ENCODE peak calls at places on chromosomes 6 and 20, in eight cellular contexts. One of them, this sample, is unnamed.

GRCh38 chr6:137874204-137875001 is 7.3 kb downstream of the TNFAIP3 start:
- DNase-seq in IMR-90: no peak
- DNase-seq in heart left ventricle: no peak
- DNase-seq in PC-9: peak; percentile 50
- DNase-seq in thyroid gland: no peak
- DNase-seq in GM06990: no peak
- DNase-seq in lower lobe of right lung: no peak
- DNase-seq in GM12865: peak; percentile 61
- DNase-seq in this sample: no peak

GRCh38 chr6:144989319-144990099 is 704.4 kb downstream of the UTRN start:
- DNase-seq in heart left ventricle: no peak
- DNase-seq in IMR-90: no peak
- DNase-seq in GM12865: no peak
- DNase-seq in thyroid gland: no peak
- DNase-seq in PC-9: no peak
- DNase-seq in GM06990: no peak
- DNase-seq in lower lobe of right lung: no peak
- DNase-seq in this sample: no peak

GRCh38 chr6:168601101-168601500 is 160.1 kb downstream of the SMOC2 start:
- DNase-seq in PC-9: no peak
- DNase-seq in GM06990: no peak
- DNase-seq in heart left ventricle: no peak
- DNase-seq in thyroid gland: no peak
- DNase-seq in GM12865: no peak
- DNase-seq in IMR-90: no peak
- DNase-seq in lower lobe of right lung: no peak
- DNase-seq in this sample: no peak

GRCh38 chr20:52783769-52784168 is 188.4 kb upstream of the TSHZ2 start:
- DNase-seq in lower lobe of right lung: no peak
- DNase-seq in GM06990: no peak
- DNase-seq in IMR-90: no peak
- DNase-seq in heart left ventricle: no peak
- DNase-seq in PC-9: no peak
- DNase-seq in GM12865: peak; percentile 16
- DNase-seq in thyroid gland: peak; percentile 3
- DNase-seq in this sample: no peak

GRCh38 chr20:33139467-33139866 is 28.5 kb upstream of the BPIFA2 start:
- DNase-seq in PC-9: no peak
- DNase-seq in IMR-90: no peak
- DNase-seq in GM12865: no peak
- DNase-seq in thyroid gland: no peak
- DNase-seq in lower lobe of right lung: no peak
- DNase-seq in heart left ventricle: no peak
- DNase-seq in GM06990: no peak
- DNase-seq in this sample: no peak

GRCh38 chr6:73491371-73491770 is 29.5 kb downstream of the EEF1A1 start:
- DNase-seq in GM06990: no peak
- DNase-seq in GM12865: no peak
- DNase-seq in IMR-90: peak; percentile 50
- DNase-seq in thyroid gland: no peak
- DNase-seq in heart left ventricle: no peak
- DNase-seq in PC-9: no peak
- DNase-seq in lower lobe of right lung: no peak
- DNase-seq in this sample: no peak

GRCh38 chr6:56916849-56917551 is 37.9 kb upstream of the BEND6 start:
- DNase-seq in PC-9: no peak
- DNase-seq in GM12865: peak; percentile 22
- DNase-seq in heart left ventricle: no peak
- DNase-seq in thyroid gland: no peak
- DNase-seq in IMR-90: no peak
- DNase-seq in GM06990: no peak
- DNase-seq in lower lobe of right lung: no peak
- DNase-seq in this sample: no peak

GRCh38 chr20:20318318-20319161 is 49.4 kb upstream of the INSM1 start:
- DNase-seq in GM12865: no peak
- DNase-seq in thyroid gland: no peak
- DNase-seq in lower lobe of right lung: no peak
- DNase-seq in heart left ventricle: no peak
- DNase-seq in IMR-90: no peak
- DNase-seq in PC-9: no peak
- DNase-seq in GM06990: no peak
- DNase-seq in this sample: no peak

GRCh38 chr6:108947114-108947854 is 99.1 kb downstream of the ARMC2 start:
- DNase-seq in IMR-90: peak; percentile 82
- DNase-seq in thyroid gland: peak; percentile 61
- DNase-seq in GM12865: no peak
- DNase-seq in GM06990: no peak
- DNase-seq in PC-9: peak; percentile 99
- DNase-seq in heart left ventricle: no peak
- DNase-seq in lower lobe of right lung: no peak
- DNase-seq in this sample: peak; percentile 51

GRCh38 chr6:157428418-157429202 is 47.6 kb downstream of the ZDHHC14 start:
- DNase-seq in GM06990: no peak
- DNase-seq in PC-9: peak; percentile 87
- DNase-seq in IMR-90: peak; percentile 7
- DNase-seq in heart left ventricle: no peak
- DNase-seq in thyroid gland: no peak
- DNase-seq in lower lobe of right lung: no peak
- DNase-seq in GM12865: no peak
- DNase-seq in this sample: no peak

GRCh38 chr6:16741112-16742016 is 19.9 kb downstream of the ATXN1 start:
- DNase-seq in heart left ventricle: no peak
- DNase-seq in GM12865: peak; percentile 46
- DNase-seq in GM06990: peak; percentile 16
- DNase-seq in PC-9: peak; percentile 67
- DNase-seq in lower lobe of right lung: no peak
- DNase-seq in IMR-90: peak; percentile 98
- DNase-seq in thyroid gland: no peak
- DNase-seq in this sample: no peak

GRCh38 chr6:2491137-2491536 is 245.7 kb upstream of the GMDS start:
- DNase-seq in GM12865: no peak
- DNase-seq in heart left ventricle: no peak
- DNase-seq in GM06990: no peak
- DNase-seq in thyroid gland: no peak
- DNase-seq in lower lobe of right lung: no peak
- DNase-seq in PC-9: no peak
- DNase-seq in IMR-90: no peak
- DNase-seq in this sample: no peak

GRCh38 chr6:34146801-34147592 is 1.1 kb upstream of the GRM4 start:
- DNase-seq in GM12865: no peak
- DNase-seq in heart left ventricle: peak; percentile 27
- DNase-seq in PC-9: no peak
- DNase-seq in lower lobe of right lung: peak; percentile 24
- DNase-seq in thyroid gland: no peak
- DNase-seq in GM06990: no peak
- DNase-seq in IMR-90: peak; percentile 7
- DNase-seq in this sample: no peak

GRCh38 chr6:2448826-2449571 is 203.6 kb upstream of the GMDS start:
- DNase-seq in heart left ventricle: no peak
- DNase-seq in lower lobe of right lung: no peak
- DNase-seq in PC-9: peak; percentile 59
- DNase-seq in thyroid gland: peak; percentile 13
- DNase-seq in IMR-90: peak; percentile 89
- DNase-seq in GM06990: no peak
- DNase-seq in GM12865: peak; percentile 49
- DNase-seq in this sample: peak; percentile 35

GRCh38 chr20:36472656-36473071 is 68.7 kb upstream of the MYL9 start:
- DNase-seq in GM06990: peak; percentile 47
- DNase-seq in thyroid gland: peak; percentile 82
- DNase-seq in lower lobe of right lung: peak; percentile 66
- DNase-seq in heart left ventricle: no peak
- DNase-seq in IMR-90: no peak
- DNase-seq in PC-9: no peak
- DNase-seq in GM12865: no peak
- DNase-seq in this sample: no peak

GRCh38 chr20:41316602-41317535 is 662 bp downstream of the ZHX3 start:
- DNase-seq in thyroid gland: peak; percentile 81
- DNase-seq in IMR-90: peak; percentile 93
- DNase-seq in lower lobe of right lung: peak; percentile 85
- DNase-seq in GM12865: peak; percentile 69
- DNase-seq in PC-9: peak; percentile 83
- DNase-seq in heart left ventricle: peak; percentile 91
- DNase-seq in GM06990: peak; percentile 82
- DNase-seq in this sample: peak; percentile 85

DNA sequence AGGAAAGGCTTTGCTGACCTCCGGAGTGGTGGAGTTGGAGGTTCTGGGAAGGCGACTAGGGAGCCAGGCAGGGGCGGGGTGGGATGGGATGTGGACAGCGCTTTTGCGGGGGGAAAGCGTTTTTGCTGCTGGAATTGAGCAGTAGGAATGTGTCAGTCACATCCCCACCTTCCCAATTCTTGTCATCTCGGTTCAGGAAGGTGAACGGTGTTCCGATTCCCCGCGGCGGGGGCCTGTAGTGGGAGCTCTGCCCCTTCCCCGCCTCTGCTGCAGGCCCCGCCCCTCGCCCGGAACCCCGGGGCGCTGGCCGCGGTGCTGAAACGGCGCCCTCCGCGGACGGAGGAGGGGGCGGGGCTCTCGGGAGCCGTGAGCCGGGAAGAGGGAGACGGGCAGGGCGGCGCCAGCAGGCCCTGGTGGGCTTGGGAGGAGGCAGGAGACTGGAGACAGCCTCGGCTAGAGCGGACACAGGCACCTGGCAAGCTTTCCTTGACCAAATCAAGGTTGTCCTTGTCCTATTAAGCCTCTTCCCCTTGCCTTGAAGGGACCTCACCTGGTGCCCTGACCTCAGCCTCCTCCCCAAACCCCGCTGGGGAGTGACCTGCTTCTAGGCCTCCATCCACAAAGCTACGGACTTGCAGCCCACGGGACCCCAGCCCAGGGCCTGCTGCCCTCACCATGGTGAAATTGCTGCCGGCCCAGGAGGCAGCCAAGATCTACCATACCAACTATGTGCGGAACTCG is at the start of gene LHFPL5:
- DNase-seq in lower lobe of right lung: peak; percentile 55
- DNase-seq in GM12865: peak; percentile 30
- DNase-seq in GM06990: no peak
- DNase-seq in heart left ventricle: peak; percentile 72
- DNase-seq in thyroid gland: peak; percentile 53
- DNase-seq in IMR-90: no peak
- DNase-seq in PC-9: no peak
- DNase-seq in this sample: no peak
- H3K4me3 ChIP-seq in lower lobe of right lung: no peak within 1 kb of the TSS
- H3K4me3 ChIP-seq in GM12865: no peak within 1 kb of the TSS
- H3K4me3 ChIP-seq in GM06990: no peak within 1 kb of the TSS
- H3K4me3 ChIP-seq in heart left ventricle: peak within 1 kb of the TSS; percentile 18
- H3K4me3 ChIP-seq in thyroid gland: no peak within 1 kb of the TSS
- H3K4me3 ChIP-seq in IMR-90: no peak within 1 kb of the TSS
- H3K4me3 ChIP-seq in PC-9: peak within 1 kb of the TSS; percentile 49
- H3K4me3 ChIP-seq in this sample: no peak within 1 kb of the TSS

DNA sequence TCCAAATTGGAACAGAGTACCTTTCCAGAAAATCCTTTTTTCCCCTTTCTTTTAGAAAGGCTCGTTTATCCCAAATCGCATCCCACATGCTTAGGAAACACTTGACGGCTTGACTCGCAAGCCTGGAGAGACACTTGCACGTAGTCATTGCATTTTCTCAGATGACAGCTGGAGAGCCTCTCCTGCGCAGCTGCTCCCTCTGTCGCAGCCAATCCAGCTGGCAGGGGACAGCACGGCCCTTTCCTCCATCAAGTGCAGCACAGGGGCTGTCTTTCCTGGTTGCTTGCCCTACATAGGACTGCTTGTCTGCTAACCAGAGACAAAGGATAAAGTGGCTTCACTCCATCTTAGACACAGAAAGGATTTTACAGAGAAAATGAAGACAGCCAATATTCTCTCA is 77.6 kb upstream of the RGS17 start:
- DNase-seq in PC-9: no peak
- DNase-seq in GM06990: no peak
- DNase-seq in lower lobe of right lung: no peak
- DNase-seq in GM12865: no peak
- DNase-seq in IMR-90: no peak
- DNase-seq in heart left ventricle: no peak
- DNase-seq in thyroid gland: peak; percentile 17
- DNase-seq in this sample: no peak
- H3K4me3 ChIP-seq in PC-9: no peak overlapping the region
- H3K4me3 ChIP-seq in GM06990: no peak overlapping the region
- H3K4me3 ChIP-seq in lower lobe of right lung: no peak overlapping the region
- H3K4me3 ChIP-seq in GM12865: no peak overlapping the region
- H3K4me3 ChIP-seq in IMR-90: no peak overlapping the region
- H3K4me3 ChIP-seq in heart left ventricle: no peak overlapping the region
- H3K4me3 ChIP-seq in thyroid gland: no peak overlapping the region
- H3K4me3 ChIP-seq in this sample: no peak overlapping the region

DNA sequence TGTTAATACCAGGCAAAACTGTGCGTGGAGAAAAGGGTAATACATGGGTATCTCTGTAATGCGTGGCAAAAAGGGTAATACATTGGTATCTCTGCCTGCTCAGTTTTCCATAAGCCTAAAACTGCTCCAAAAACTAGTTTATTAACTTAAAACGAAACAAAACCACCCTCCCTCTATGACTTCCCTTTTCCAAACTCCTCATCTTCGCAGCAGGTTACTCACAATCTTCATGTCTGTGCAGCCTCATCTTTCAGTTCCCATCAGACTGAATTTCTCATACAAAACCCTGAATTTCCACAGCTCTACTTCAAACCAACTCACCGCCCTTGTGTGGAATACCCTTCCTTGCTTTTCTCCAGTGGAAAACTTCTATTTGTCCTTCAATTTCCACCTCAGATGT is 199.4 kb downstream of the PHACTR1 start:
- DNase-seq in GM12865: no peak
- DNase-seq in GM06990: no peak
- DNase-seq in PC-9: no peak
- DNase-seq in IMR-90: no peak
- DNase-seq in lower lobe of right lung: no peak
- DNase-seq in thyroid gland: no peak
- DNase-seq in heart left ventricle: no peak
- DNase-seq in this sample: no peak
- H3K4me3 ChIP-seq in GM12865: no peak overlapping the region
- H3K4me3 ChIP-seq in GM06990: no peak overlapping the region
- H3K4me3 ChIP-seq in PC-9: no peak overlapping the region
- H3K4me3 ChIP-seq in IMR-90: no peak overlapping the region
- H3K4me3 ChIP-seq in lower lobe of right lung: no peak overlapping the region
- H3K4me3 ChIP-seq in thyroid gland: no peak overlapping the region
- H3K4me3 ChIP-seq in heart left ventricle: no peak overlapping the region
- H3K4me3 ChIP-seq in this sample: no peak overlapping the region

GRCh38 chr6:31767096-31767645 is 4.7 kb downstream of the SAPCD1 start:
- DNase-seq in GM06990: no peak
- DNase-seq in heart left ventricle: no peak
- DNase-seq in PC-9: no peak
- DNase-seq in IMR-90: no peak
- DNase-seq in GM12865: no peak
- DNase-seq in thyroid gland: no peak
- DNase-seq in lower lobe of right lung: no peak
- DNase-seq in this sample: no peak

GRCh38 chr6:31764239-31764638 is 1.8 kb downstream of the SAPCD1 start:
- DNase-seq in GM12865: no peak
- DNase-seq in GM06990: no peak
- DNase-seq in heart left ventricle: no peak
- DNase-seq in lower lobe of right lung: no peak
- DNase-seq in PC-9: no peak
- DNase-seq in thyroid gland: no peak
- DNase-seq in IMR-90: no peak
- DNase-seq in this sample: no peak

GRCh38 chr6:31763617-31763940 is 1.1 kb downstream of the SAPCD1 start:
- DNase-seq in GM12865: no peak
- DNase-seq in GM06990: no peak
- DNase-seq in heart left ventricle: no peak
- DNase-seq in thyroid gland: no peak
- DNase-seq in IMR-90: peak; percentile 21
- DNase-seq in PC-9: no peak
- DNase-seq in lower lobe of right lung: no peak
- DNase-seq in this sample: no peak

GRCh38 chr6:31765559-31765909 is 3.1 kb downstream of the SAPCD1 start:
- DNase-seq in GM06990: no peak
- DNase-seq in lower lobe of right lung: no peak
- DNase-seq in IMR-90: no peak
- DNase-seq in PC-9: no peak
- DNase-seq in thyroid gland: no peak
- DNase-seq in heart left ventricle: no peak
- DNase-seq in GM12865: no peak
- DNase-seq in this sample: no peak

GRCh38 chr6:31765910-31766794 is 3.7 kb downstream of the SAPCD1 start:
- DNase-seq in GM06990: no peak
- DNase-seq in GM12865: no peak
- DNase-seq in thyroid gland: peak; percentile 18
- DNase-seq in PC-9: no peak
- DNase-seq in heart left ventricle: no peak
- DNase-seq in IMR-90: no peak
- DNase-seq in lower lobe of right lung: no peak
- DNase-seq in this sample: no peak
- H3K4me3 ChIP-seq in GM06990: no peak overlapping the region
- H3K4me3 ChIP-seq in GM12865: no peak overlapping the region
- H3K4me3 ChIP-seq in thyroid gland: no peak overlapping the region
- H3K4me3 ChIP-seq in PC-9: no peak overlapping the region
- H3K4me3 ChIP-seq in heart left ventricle: no peak overlapping the region
- H3K4me3 ChIP-seq in IMR-90: peak overlapping the region; percentile 27
- H3K4me3 ChIP-seq in lower lobe of right lung: peak overlapping the region; percentile 27
- H3K4me3 ChIP-seq in this sample: peak overlapping the region; percentile 28

This sample was measured in tibial nerve.